ENCODE peak calls at places on chromosomes 2 and 18, in seven cellular contexts. O, Q, B, H, U, F and I are unnamed samples.

GRCh38 chr2:33620-34019 is 12.7 kb downstream of the FAM110C start:
- DNase-seq in B (no peak), Q (no peak), U (no peak), H (no peak), O (peak), F (no peak), I (no peak)

GRCh38 chr2:137938204-137938603 is 26.1 kb upstream of the HNMT start:
- DNase-seq in O (no peak), B (no peak), F (no peak), H (no peak), Q (peak), U (no peak), I (no peak)

GRCh38 chr2:70008290-70008689 is 46.9 kb upstream of the ASPRV1 start:
- DNase-seq in B (no peak), Q (no peak), H (no peak), O (no peak), U (no peak), F (no peak), I (no peak)

GRCh38 chr2:121649402-121649651 is at the start of gene CLASP1:
- DNase-seq in U (peak), Q (peak), H (peak), O (no peak), F (peak), B (peak), I (peak)

GRCh38 chr18:49723648-49724180 is 89.6 kb downstream of the ACAA2 start:
- DNase-seq in H (no peak), Q (peak), O (no peak), U (no peak), B (no peak), F (no peak), I (peak)

GRCh38 chr2:35292269-35292668 is 1063.3 kb upstream of the CRIM1 start:
- DNase-seq in B (no peak), H (no peak), F (no peak), O (no peak), U (no peak), Q (no peak), I (no peak)

GRCh38 chr18:74248189-74248975 is 43.4 kb downstream of the CYB5A start:
- DNase-seq in O (no peak), Q (no peak), H (no peak), U (no peak), B (no peak), F (no peak), I (no peak)

GRCh38 chr2:146323564-146323963 is 1521.3 kb upstream of the ACVR2A start:
- DNase-seq in Q (peak), B (no peak), O (no peak), F (no peak), U (no peak), H (no peak), I (no peak)

GRCh38 chr2:105489168-105489878 is 90.5 kb upstream of the FHL2 start:
- DNase-seq in O (no peak), Q (no peak), H (no peak), F (no peak), B (no peak), U (no peak), I (no peak)

GRCh38 chr2:133389569-133389968 is 178.7 kb downstream of the NCKAP5 start:
- DNase-seq in H (no peak), F (no peak), B (no peak), Q (no peak), U (no peak), O (no peak), I (no peak)

GRCh38 chr2:61090386-61090921 is 24.8 kb downstream of the SANBR start:
- DNase-seq in B (no peak), O (no peak), F (no peak), H (no peak), Q (peak), U (no peak), I (no peak)

GRCh38 chr2:221896505-221897151 is 324.5 kb upstream of the EPHA4 start:
- DNase-seq in F (no peak), U (no peak), Q (peak), B (no peak), H (no peak), O (no peak), I (no peak)

GRCh38 chr18:50614838-50615237 is 55.0 kb downstream of the MAPK4 start:
- DNase-seq in U (no peak), B (no peak), O (no peak), F (no peak), H (no peak), Q (no peak), I (peak)

GRCh38 chr2:120104002-120104467 is 91.2 kb downstream of the EPB41L5 start:
- DNase-seq in B (no peak), Q (peak), H (no peak), U (no peak), F (no peak), O (no peak), I (no peak)

GRCh38 chr2:159096896-159097295 is 128.5 kb downstream of the TANC1 start:
- DNase-seq in Q (no peak), B (no peak), U (no peak), O (no peak), H (no peak), F (no peak), I (no peak)

GRCh38 chr2:189528617-189529016 is 52.0 kb downstream of the SLC40A1 start:
- DNase-seq in Q (no peak), U (no peak), O (no peak), H (no peak), F (no peak), B (no peak), I (no peak)

GRCh38 chr2:226187601-226188000 is 612.0 kb downstream of the IRS1 start:
- DNase-seq in U (no peak), F (no peak), B (no peak), O (no peak), Q (peak), H (no peak), I (no peak)

GRCh38 chr2:33598472-33599174 is 476 bp downstream of the FAM98A start:
- DNase-seq in B (no peak), U (peak), Q (peak), H (no peak), O (peak), F (no peak), I (peak)

GRCh38 chr2:66435549-66435875 is 587 bp downstream of the MEIS1 start:
- DNase-seq in U (no peak), B (no peak), H (no peak), O (no peak), F (no peak), Q (no peak), I (peak)